ENCODE peak calls at places on chromosomes 12 and 14, in ten cellular contexts. D, H, V, M, R, O, T, F, P and W are unnamed samples.

GRCh38 chr12:42332301-42332894 is 6.4 kb downstream of the PPHLN1 start:
- DNase-seq in P (no peak), V (peak), H (peak), F (no peak), R (peak), O (peak), D (peak), M (peak), T (no peak), W (peak)

GRCh38 chr14:26820101-26820500 is 222.3 kb upstream of the NOVA1 start:
- DNase-seq in M (no peak), F (no peak), P (no peak), T (peak), H (no peak), O (no peak), R (peak), V (no peak), D (no peak), W (no peak)

GRCh38 chr12:26195250-26195640 is at the start of gene SSPN:
- DNase-seq in H (peak), O (peak), P (peak), D (no peak), R (peak), M (peak), F (peak), V (no peak), T (peak), W (no peak)

GRCh38 chr14:104602933-104603325 is 1.6 kb downstream of the TMEM179 start:
- DNase-seq in F (peak), M (no peak), T (no peak), H (no peak), P (no peak), D (no peak), V (no peak), R (no peak), O (no peak), W (no peak)

GRCh38 chr12:124510301-124510970 is 57.0 kb downstream of the NCOR2 start:
- DNase-seq in D (no peak), M (no peak), R (no peak), O (peak), T (no peak), H (peak), V (no peak), F (no peak), P (no peak), W (no peak)

GRCh38 chr14:78010688-78011087 is 159.5 kb upstream of the NRXN3 start:
- DNase-seq in R (no peak), V (no peak), D (no peak), M (no peak), O (no peak), P (no peak), F (no peak), H (no peak), T (no peak), W (no peak)

GRCh38 chr14:50001146-50001998 is 108.5 kb downstream of the ARF6 start:
- DNase-seq in P (no peak), M (peak), V (peak), R (peak), F (peak), T (no peak), D (peak), O (peak), H (peak), W (peak)

GRCh38 chr12:2348477-2348852 is 295.7 kb downstream of the CACNA1C start:
- DNase-seq in P (no peak), H (no peak), O (no peak), F (no peak), D (no peak), M (no peak), V (no peak), T (no peak), R (peak), W (no peak)

GRCh38 chr12:6699989-6700645 is 498 bp downstream of the PIANP start:
- DNase-seq in T (no peak), M (no peak), V (peak), P (peak), F (no peak), D (peak), H (no peak), R (no peak), O (no peak), W (no peak)

GRCh38 chr14:77508249-77508648 is 9.6 kb upstream of the ISM2 start:
- DNase-seq in H (peak), D (no peak), F (no peak), M (no peak), R (peak), T (peak), V (no peak), O (no peak), P (no peak), W (no peak)

GRCh38 chr12:131233737-131234474 is 280.2 kb downstream of the ADGRD1 start:
- DNase-seq in P (no peak), H (no peak), F (no peak), O (no peak), V (no peak), R (no peak), T (no peak), M (no peak), D (no peak), W (no peak)

GRCh38 chr12:131230340-131231099 is 276.8 kb downstream of the ADGRD1 start:
- DNase-seq in T (no peak), F (peak), V (no peak), D (no peak), H (no peak), R (no peak), O (no peak), M (no peak), P (peak), W (no peak)

GRCh38 chr12:131226345-131227265 is 272.9 kb downstream of the ADGRD1 start:
- DNase-seq in D (no peak), O (no peak), F (peak), T (no peak), H (no peak), M (no peak), P (peak), R (no peak), V (no peak), W (no peak)

GRCh38 chr12:131231194-131231980 is 277.7 kb downstream of the ADGRD1 start:
- DNase-seq in V (no peak), H (no peak), O (no peak), M (no peak), D (no peak), P (no peak), F (no peak), R (no peak), T (no peak), W (no peak)

GRCh38 chr12:131229426-131230339 is 276.0 kb downstream of the ADGRD1 start:
- DNase-seq in D (no peak), T (no peak), O (no peak), M (no peak), F (peak), H (no peak), R (no peak), P (no peak), V (no peak), W (no peak)
- H3K4me3 ChIP-seq in D (no peak), T (no peak), O (no peak), M (no peak), F (no peak), H (no peak), R (no peak), P (no peak), V (no peak), W (no peak)

GRCh38 chr14:101549154-101549553 is 12.1 kb upstream of the DIO3 start:
- DNase-seq in O (no peak), R (no peak), P (no peak), D (no peak), T (no peak), V (no peak), H (no peak), F (no peak), M (no peak), W (no peak)

GRCh38 chr14:101547961-101548669 is 13.2 kb upstream of the DIO3 start:
- DNase-seq in R (no peak), T (no peak), P (no peak), F (no peak), M (no peak), D (no peak), H (no peak), O (no peak), V (no peak), W (no peak)

GRCh38 chr14:101547107-101547738 is 14.1 kb upstream of the DIO3 start:
- DNase-seq in O (no peak), R (no peak), P (no peak), T (no peak), M (no peak), D (no peak), F (no peak), V (no peak), H (no peak), W (no peak)

GRCh38 chr14:101544550-101544949 is 16.7 kb upstream of the DIO3 start:
- DNase-seq in M (no peak), H (no peak), F (no peak), P (no peak), V (no peak), T (no peak), D (no peak), R (no peak), O (no peak), W (no peak)

GRCh38 chr14:101546706-101547105 is 14.6 kb upstream of the DIO3 start:
- DNase-seq in R (no peak), F (no peak), V (no peak), D (no peak), T (no peak), H (no peak), M (no peak), P (no peak), O (no peak), W (no peak)
- H3K4me3 ChIP-seq in R (no peak), F (no peak), V (no peak), D (no peak), T (no peak), H (no peak), M (no peak), P (no peak), O (no peak), W (no peak)

DNA sequence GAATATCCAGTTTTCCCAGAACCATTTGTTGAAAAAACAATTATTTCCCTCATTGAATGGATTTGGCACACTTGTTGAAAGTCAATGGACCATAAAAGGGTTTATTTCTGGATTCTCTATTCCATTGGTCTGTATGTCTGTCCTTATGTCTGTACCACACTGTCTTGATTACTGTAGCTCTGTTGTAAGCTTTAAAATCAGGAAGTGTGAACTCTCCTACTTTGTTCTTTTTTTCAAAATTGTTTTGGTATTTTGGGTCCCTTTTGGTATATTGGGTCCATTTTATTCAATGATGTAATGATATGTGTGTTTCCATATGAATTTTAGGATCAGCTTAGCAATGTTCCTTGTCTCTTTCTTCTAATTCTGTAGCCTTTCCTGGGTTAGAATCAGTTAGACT is 64.8 kb downstream of the PPP2R5C start:
- DNase-seq in D (no peak), T (no peak), F (no peak), P (no peak), V (no peak), H (no peak), O (no peak), M (no peak), R (no peak), W (no peak)
- H3K4me3 ChIP-seq in D (peak), T (no peak), F (no peak), P (no peak), V (peak), H (no peak), O (no peak), M (no peak), R (no peak), W (no peak)

DNA sequence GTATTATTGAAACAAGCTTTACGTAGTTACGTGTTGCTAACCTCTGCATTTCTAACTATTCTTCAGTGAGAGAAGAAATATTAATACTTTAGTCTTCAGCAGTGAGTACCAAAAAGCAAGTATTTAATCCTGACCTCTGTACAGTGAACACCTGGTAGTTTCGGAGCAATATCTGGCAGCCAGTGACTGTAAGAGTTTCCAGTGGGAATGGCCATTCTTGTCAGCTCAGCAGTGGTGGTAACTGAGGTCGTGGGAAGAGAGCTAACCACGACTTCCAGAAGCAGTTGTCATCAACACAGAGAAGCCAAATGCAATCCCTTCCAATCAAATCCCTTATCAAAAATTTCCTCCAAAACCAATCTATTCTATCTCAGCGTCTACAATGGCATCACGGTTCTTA is 1500.2 kb upstream of the FLRT2 start:
- DNase-seq in M (no peak), H (no peak), D (no peak), V (no peak), T (no peak), F (no peak), P (no peak), R (peak), O (no peak), W (no peak)
- H3K4me3 ChIP-seq in M (no peak), H (no peak), D (no peak), V (no peak), T (no peak), F (no peak), P (no peak), R (no peak), O (no peak), W (no peak)

DNA sequence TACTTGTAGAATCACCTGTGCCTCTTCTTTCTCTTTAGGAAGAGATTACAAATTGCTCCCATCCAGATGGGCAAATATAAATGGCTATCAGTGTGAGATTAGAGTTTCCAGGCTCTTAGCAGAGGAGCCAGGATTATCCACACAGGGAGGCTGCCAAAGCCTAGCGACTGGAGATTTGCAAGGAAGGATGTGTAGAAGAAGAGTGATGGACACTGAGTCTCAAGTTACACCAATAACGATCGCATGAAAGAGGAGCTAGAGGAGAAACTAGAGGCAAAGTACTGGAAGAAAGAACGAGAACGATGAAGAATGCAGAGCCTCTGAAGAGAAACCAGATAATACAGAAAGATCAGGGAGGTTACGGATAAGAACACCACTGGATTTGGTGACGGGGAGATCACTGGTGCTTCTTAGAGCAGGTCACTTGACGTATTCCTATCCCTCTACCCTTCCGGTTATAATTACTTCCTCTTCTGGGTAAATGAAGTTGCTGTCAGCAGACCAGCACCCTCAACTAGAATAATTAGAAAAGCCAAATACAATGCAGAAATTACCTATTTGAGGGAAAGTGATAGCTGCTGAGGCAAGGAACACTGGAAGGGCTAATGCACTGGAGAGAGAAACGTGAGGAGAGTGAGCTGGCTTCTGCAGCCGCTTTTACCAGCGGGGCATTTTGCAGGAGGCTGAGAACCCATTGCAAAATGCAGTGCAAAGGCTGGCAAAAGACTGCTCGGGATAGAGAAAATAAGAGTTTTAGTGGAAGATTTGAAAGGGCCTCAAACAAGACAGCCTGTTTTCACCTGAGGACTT is 93.2 kb upstream of the HIF1A start:
- DNase-seq in M (no peak), V (no peak), F (no peak), T (no peak), O (no peak), H (no peak), P (no peak), D (peak), R (no peak), W (no peak)
- H3K4me3 ChIP-seq in M (peak), V (no peak), F (no peak), T (no peak), O (no peak), H (no peak), P (no peak), D (no peak), R (no peak), W (no peak)

GRCh38 chr14:80087411-80087810 is 123.9 kb downstream of the DIO2 start:
- DNase-seq in R (no peak), M (no peak), D (no peak), O (peak), T (no peak), V (no peak), F (no peak), H (no peak), P (no peak), W (no peak)
- H3K4me3 ChIP-seq in R (no peak), M (no peak), D (no peak), O (no peak), T (no peak), V (no peak), F (no peak), H (no peak), P (no peak), W (no peak)